ENCODE peak calls at places on chromosomes 7 and 10, in five cellular contexts. Y, J, A, D and F are unnamed samples.

GRCh38 chr7:42097756-42098155 is 139.3 kb downstream of the GLI3 start:
- DNase-seq in Y (no peak), J (no peak), A (peak; percentile 85), D (no peak), F (peak; percentile 92)

GRCh38 chr10:125531470-125531869 is 151.5 kb downstream of the TEX36 start:
- DNase-seq in Y (no peak), J (no peak), A (no peak), D (no peak), F (no peak)

GRCh38 chr7:38451840-38452239 is 178.4 kb upstream of the TARP start:
- DNase-seq in Y (no peak), J (no peak), A (peak; percentile 66), D (no peak), F (no peak)

GRCh38 chr10:60461688-60462087 is 72.0 kb upstream of the ANK3 start:
- DNase-seq in Y (no peak), J (no peak), A (no peak), D (no peak), F (no peak)

GRCh38 chr7:46848944-46849343 is 733.0 kb downstream of the TNS3 start:
- DNase-seq in Y (no peak), J (no peak), A (no peak), D (no peak), F (no peak)

GRCh38 chr7:77415822-77416620 is at the start of gene GSAP:
- DNase-seq in Y (no peak), J (peak; percentile 87), A (peak; percentile 21), D (peak; percentile 80), F (no peak)

GRCh38 chr7:124992881-124993562 is 63.4 kb upstream of the POT1 start:
- DNase-seq in Y (no peak), J (peak; percentile 5), A (peak; percentile 86), D (no peak), F (peak; percentile 60)

GRCh38 chr7:12401538-12402364 is 1.9 kb downstream of the VWDE start:
- DNase-seq in Y (no peak), J (no peak), A (no peak), D (no peak), F (no peak)

GRCh38 chr7:105198223-105198622 is 184.2 kb downstream of the KMT2E start:
- DNase-seq in Y (no peak), J (no peak), A (peak; percentile 71), D (no peak), F (no peak)

GRCh38 chr7:24755096-24755495 is 2.2 kb downstream of the GSDME start:
- DNase-seq in Y (no peak), J (no peak), A (no peak), D (no peak), F (peak; percentile 62)

GRCh38 chr10:128161031-128161430 is 34.8 kb upstream of the MKI67 start:
- DNase-seq in Y (no peak), J (no peak), A (no peak), D (peak; percentile 21), F (no peak)

GRCh38 chr10:53699231-53699630 is 926.6 kb upstream of the MBL2 start:
- DNase-seq in Y (no peak), J (no peak), A (no peak), D (no peak), F (no peak)

GRCh38 chr7:117979954-117980497 is 106.8 kb upstream of the CTTNBP2 start:
- DNase-seq in Y (no peak), J (no peak), A (no peak), D (no peak), F (peak; percentile 40)

GRCh38 chr10:47034511-47035051 is 123.4 kb downstream of the PTPN20 start:
- DNase-seq in Y (peak; percentile 62), J (peak; percentile 2), A (no peak), D (peak; percentile 55), F (no peak)

GRCh38 chr7:6271091-6271658 is 1.2 kb downstream of the CYTH3 start:
- DNase-seq in Y (peak; percentile 85), J (peak; percentile 67), A (peak; percentile 62), D (no peak), F (no peak)

GRCh38 chr7:12670071-12670729 is 17.2 kb upstream of the ARL4A start:
- DNase-seq in Y (no peak), J (peak; percentile 18), A (peak; percentile 92), D (no peak), F (no peak)

GRCh38 chr7:96188623-96188991 is 133.3 kb downstream of the SLC25A13 start:
- DNase-seq in Y (no peak), J (no peak), A (peak; percentile 14), D (no peak), F (no peak)

GRCh38 chr10:96842896-96843723 is 11.0 kb downstream of the LCOR start:
- DNase-seq in Y (no peak), J (no peak), A (no peak), D (no peak), F (no peak)

GRCh38 chr7:141369422-141369821 is 181.8 kb upstream of the AGK start:
- DNase-seq in Y (no peak), J (peak; percentile 27), A (no peak), D (no peak), F (no peak)

GRCh38 chr7:150738092-150739044 is 1.1 kb downstream of the GIMAP5 start:
- DNase-seq in Y (no peak), J (no peak), A (no peak), D (no peak), F (peak; percentile 73)

GRCh38 chr10:69438531-69439349 is 12.5 kb upstream of the TSPAN15 start:
- DNase-seq in Y (no peak), J (peak; percentile 38), A (peak; percentile 8), D (no peak), F (no peak)

DNA sequence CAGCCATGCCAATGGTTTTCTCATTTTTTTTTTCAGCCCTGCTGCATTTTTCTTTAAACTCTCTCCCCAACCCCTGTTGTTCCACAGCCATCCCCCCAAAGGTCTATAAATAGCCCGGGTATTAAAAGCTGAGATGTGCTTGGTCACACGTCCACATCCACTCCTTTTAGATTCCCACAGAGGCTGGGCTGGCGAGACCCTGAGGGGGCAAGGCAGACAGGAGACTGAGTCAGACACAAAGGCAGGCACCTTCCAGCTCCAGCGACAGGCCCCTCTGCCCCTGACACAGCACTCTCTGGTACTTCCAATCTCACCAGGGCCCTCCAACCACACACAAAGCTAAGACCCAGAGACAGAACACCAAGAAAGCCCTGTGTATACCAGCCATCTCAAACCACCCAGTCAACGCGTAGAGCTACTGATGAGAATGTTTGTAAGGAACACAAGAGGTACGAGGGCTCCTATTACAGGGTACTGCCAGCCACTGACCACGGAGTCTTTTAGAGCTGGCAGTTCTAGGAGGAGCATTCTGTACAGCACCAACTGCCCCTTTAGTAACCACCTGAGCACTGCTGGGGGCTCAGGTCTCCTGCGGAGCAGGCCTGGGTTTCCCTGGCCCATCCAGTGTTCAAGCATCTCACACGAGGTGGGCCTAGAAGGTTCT is 64.2 kb upstream of the DDC start:
- DNase-seq in Y (no peak), J (no peak), A (no peak), D (no peak), F (no peak)
- H3K27ac ChIP-seq in Y (no peak overlapping the region), J (no peak overlapping the region), A (no peak overlapping the region), D (no peak overlapping the region), F (no peak overlapping the region)

DNA sequence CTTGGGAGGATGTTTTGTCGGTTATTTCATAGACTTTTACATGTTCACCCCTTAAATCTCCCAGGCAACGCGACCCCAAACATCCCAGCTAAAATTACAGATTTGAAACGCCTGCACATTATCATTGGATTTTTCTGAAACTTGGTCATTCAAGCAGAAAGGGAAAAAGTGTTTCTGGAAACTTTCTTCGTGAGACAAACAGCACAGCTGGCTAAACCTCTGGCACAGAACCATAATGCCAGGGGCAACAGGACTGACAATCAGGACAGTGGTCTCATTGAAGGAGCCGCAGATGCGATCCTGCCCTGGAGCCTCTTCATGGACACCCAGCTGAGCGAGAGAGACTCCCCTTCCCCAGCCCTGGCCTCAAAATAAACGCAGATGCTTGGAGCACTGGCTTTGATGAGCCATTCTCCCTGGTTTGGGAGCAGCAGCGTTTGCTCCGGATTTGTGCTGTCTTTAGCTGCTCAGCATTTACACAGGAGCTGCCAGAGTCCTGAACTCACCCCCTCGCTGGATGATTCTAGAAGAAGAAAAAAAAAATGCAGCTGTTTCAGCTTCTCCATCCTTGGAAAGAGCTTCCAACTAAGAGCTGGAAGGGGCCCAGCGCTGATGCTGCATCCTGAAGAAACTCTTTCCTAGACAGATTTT is 30.0 kb downstream of the AFAP1L2 start:
- DNase-seq in Y (no peak), J (peak; percentile 38), A (peak; percentile 89), D (no peak), F (no peak)
- H3K27ac ChIP-seq in Y (peak overlapping the region; percentile 72), J (no peak overlapping the region), A (no peak overlapping the region), D (peak overlapping the region; percentile 10), F (no peak overlapping the region)

DNA sequence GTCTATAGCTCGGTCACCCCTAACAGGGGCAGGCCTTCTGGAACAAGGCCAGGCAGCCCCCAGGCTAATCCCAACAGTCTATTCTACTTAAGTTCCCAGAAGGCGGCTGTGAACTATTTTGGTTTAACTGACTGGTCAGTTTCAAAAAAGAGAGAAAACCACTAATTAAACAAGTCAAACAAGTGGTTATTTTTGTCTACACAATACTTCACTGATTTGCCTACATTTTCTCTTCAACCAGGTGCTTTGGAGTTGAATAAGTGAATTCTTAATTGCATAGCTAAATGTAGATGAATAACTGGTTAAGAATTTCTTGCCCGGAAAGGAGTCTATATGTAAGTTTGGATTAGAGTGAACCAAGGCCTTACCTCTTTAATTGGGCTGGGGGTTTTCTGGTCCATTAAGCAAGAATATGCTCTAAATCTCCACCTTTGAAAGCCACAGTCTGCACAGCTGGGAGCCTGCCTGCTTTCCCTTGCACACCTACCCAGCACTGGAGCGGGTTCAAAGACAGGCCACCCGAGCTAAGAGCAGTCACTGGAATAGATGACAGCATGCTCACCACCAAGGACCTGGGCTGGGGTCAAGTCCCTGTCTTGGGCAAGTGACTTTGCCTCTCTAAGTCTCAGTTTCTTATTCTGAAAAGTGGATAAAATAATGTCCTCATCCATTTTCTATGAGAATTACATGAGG is 70.4 kb downstream of the TBXAS1 start:
- DNase-seq in Y (no peak), J (no peak), A (no peak), D (no peak), F (no peak)
- H3K27ac ChIP-seq in Y (no peak overlapping the region), J (no peak overlapping the region), A (no peak overlapping the region), D (no peak overlapping the region), F (no peak overlapping the region)

DNA sequence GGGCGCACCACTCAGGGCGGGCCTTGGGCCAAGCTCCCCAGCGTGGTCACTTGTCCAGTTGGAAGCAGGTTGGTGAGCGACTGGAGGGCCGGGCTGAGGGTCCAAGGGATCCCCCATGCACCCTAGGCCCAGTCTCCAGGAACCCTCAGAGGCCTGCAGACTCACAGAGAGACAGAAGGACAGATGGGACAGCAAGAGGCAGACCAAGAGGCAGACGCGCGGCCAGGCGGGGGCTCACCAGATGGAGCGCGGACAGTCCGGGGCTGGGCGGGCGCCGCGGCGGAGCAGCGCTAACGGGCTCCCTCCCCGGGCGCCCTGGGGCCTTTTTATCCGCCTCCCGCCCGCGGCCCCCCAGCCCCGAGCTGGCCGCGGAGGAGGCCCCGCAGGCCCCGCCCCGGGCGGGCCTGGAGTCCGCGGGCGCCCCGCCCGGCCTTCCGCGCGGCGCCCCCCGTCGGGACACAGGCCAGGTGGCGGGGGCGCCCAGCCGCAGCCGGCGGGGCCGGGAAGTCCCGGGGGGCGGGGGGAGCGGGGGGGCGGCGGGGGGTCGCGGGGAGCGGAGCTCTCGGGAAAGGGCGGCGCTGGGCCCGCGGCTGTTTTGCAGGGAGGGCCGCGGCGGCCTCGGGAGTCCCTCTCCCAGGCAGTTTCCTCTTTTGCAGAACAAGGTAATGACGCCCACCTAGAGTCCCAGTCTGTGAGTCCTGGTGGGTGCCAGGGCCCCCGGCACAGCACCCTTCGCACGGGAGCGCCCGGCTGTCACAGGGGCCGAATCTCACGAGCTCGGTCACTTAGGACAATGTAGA is at the start of gene LOXL4:
- DNase-seq in Y (peak; percentile 80), J (peak; percentile 50), A (peak; percentile 37), D (peak; percentile 79), F (no peak)
- H3K27ac ChIP-seq in Y (peak within 1 kb of the TSS; percentile 89), J (peak within 1 kb of the TSS; percentile 70), A (peak within 1 kb of the TSS; percentile 69), D (peak within 1 kb of the TSS; percentile 78), F (no peak within 1 kb of the TSS)